ENCODE peak calls at places on chromosome 10, in seven cellular contexts. E is testis; T is stimulated activated naive CD8-positive, alpha-beta T cell treated with anti-CD3 and anti-CD28 coated beads, Interleukin-15, amount 100 ng/mL, for 72 hours; Y is amniotic stem cell; I is head of caudate nucleus; U is left colon; F is DND-41. Q is an unnamed sample.

GRCh38 chr10:10138685-10139084 is 879.0 kb upstream of the CELF2 start:
- DNase-seq in E (no peak), T (no peak), Y (no peak), I (no peak), U (no peak), F (peak), Q (no peak)

GRCh38 chr10:103473261-103473671 is 5.8 kb downstream of the CALHM3 start:
- DNase-seq in E (peak), T (no peak), Y (no peak), I (no peak), U (no peak), F (no peak), Q (no peak)

GRCh38 chr10:66983482-66983818 is 57.6 kb downstream of the LRRTM3 start:
- DNase-seq in E (no peak), T (no peak), Y (no peak), I (no peak), U (no peak), F (no peak), Q (no peak)

GRCh38 chr10:122307669-122308486 is 36.8 kb downstream of the BTBD16 start:
- DNase-seq in E (peak), T (no peak), Y (peak), I (peak), U (peak), F (no peak), Q (no peak)

GRCh38 chr10:48470115-48470892 is 134.6 kb downstream of the ARHGAP22 start:
- DNase-seq in E (no peak), T (no peak), Y (no peak), I (no peak), U (no peak), F (peak), Q (peak)

GRCh38 chr10:34172936-34173533 is 642.1 kb downstream of the PARD3 start:
- DNase-seq in E (no peak), T (no peak), Y (no peak), I (no peak), U (no peak), F (no peak), Q (no peak)

GRCh38 chr10:132987671-132988571 is 45.6 kb upstream of the CFAP46 start:
- DNase-seq in E (no peak), T (no peak), Y (peak), I (no peak), U (no peak), F (no peak), Q (peak)

GRCh38 chr10:120571256-120571655 is 114.2 kb downstream of the PLPP4 start:
- DNase-seq in E (no peak), T (no peak), Y (no peak), I (no peak), U (no peak), F (no peak), Q (no peak)

GRCh38 chr10:87505366-87506113 is 847 bp downstream of the MINPP1 start:
- DNase-seq in E (peak), T (peak), Y (peak), I (peak), U (peak), F (peak), Q (peak)

GRCh38 chr10:12777840-12778585 is 223.5 kb downstream of the CCDC3 start:
- DNase-seq in E (no peak), T (no peak), Y (no peak), I (no peak), U (no peak), F (no peak), Q (no peak)

GRCh38 chr10:10527861-10528562 is 489.7 kb upstream of the CELF2 start:
- DNase-seq in E (no peak), T (no peak), Y (no peak), I (no peak), U (no peak), F (no peak), Q (no peak)

GRCh38 chr10:101130984-101131961 is at the start of gene TLX1:
- DNase-seq in E (no peak), T (no peak), Y (no peak), I (no peak), U (no peak), F (no peak), Q (peak)

GRCh38 chr10:24866615-24867583 is 85.5 kb downstream of the PRTFDC1 start:
- DNase-seq in E (peak), T (no peak), Y (no peak), I (peak), U (peak), F (peak), Q (no peak)

GRCh38 chr10:112383325-112383724 is 9.4 kb downstream of the ACSL5 start:
- DNase-seq in E (no peak), T (no peak), Y (no peak), I (no peak), U (peak), F (no peak), Q (no peak)

GRCh38 chr10:117746541-117747195 is 204.1 kb downstream of the EMX2 start:
- DNase-seq in E (no peak), T (no peak), Y (no peak), I (no peak), U (no peak), F (no peak), Q (no peak)

GRCh38 chr10:23994459-23995046 is 214.4 kb upstream of the KIAA1217 start:
- DNase-seq in E (peak), T (peak), Y (peak), I (peak), U (peak), F (peak), Q (peak)

GRCh38 chr10:24513155-24513554 is 210.5 kb downstream of the ARHGAP21 start:
- DNase-seq in E (peak), T (no peak), Y (no peak), I (no peak), U (peak), F (no peak), Q (no peak)

GRCh38 chr10:103276941-103277712 is at the start of gene INA:
- DNase-seq in E (peak), T (peak), Y (peak), I (peak), U (peak), F (peak), Q (no peak)

GRCh38 chr10:104589871-104590270 is 51.2 kb upstream of the SORCS3 start:
- DNase-seq in E (no peak), T (no peak), Y (no peak), I (no peak), U (no peak), F (no peak), Q (no peak)

GRCh38 chr10:42970451-42971250 is 106.2 kb upstream of the RET start:
- DNase-seq in E (no peak), T (no peak), Y (no peak), I (peak), U (no peak), F (no peak), Q (peak)

GRCh38 chr10:86888585-86889381 is 68.6 kb downstream of the MMRN2 start:
- DNase-seq in E (no peak), T (no peak), Y (peak), I (no peak), U (no peak), F (no peak), Q (peak)

GRCh38 chr10:44725404-44725803 is 185.7 kb upstream of the TMEM72 start:
- DNase-seq in E (no peak), T (no peak), Y (no peak), I (no peak), U (no peak), F (no peak), Q (no peak)

GRCh38 chr10:93991596-93992284 is 2.0 kb upstream of the PLCE1 start:
- DNase-seq in E (peak), T (no peak), Y (peak), I (no peak), U (peak), F (no peak), Q (no peak)

GRCh38 chr10:103072276-103072675 is 120.8 kb downstream of the NT5C2 start:
- DNase-seq in E (no peak), T (no peak), Y (no peak), I (no peak), U (no peak), F (no peak), Q (no peak)

GRCh38 chr10:33337335-33337854 is 2.9 kb upstream of the NRP1 start:
- DNase-seq in E (peak), T (no peak), Y (no peak), I (no peak), U (no peak), F (no peak), Q (no peak)

GRCh38 chr10:71724539-71724938 is 5.0 kb upstream of the C10orf105 start:
- DNase-seq in E (no peak), T (no peak), Y (no peak), I (no peak), U (no peak), F (no peak), Q (no peak)

GRCh38 chr10:7260912-7261700 is 149.7 kb downstream of the SFMBT2 start:
- DNase-seq in E (no peak), T (no peak), Y (no peak), I (no peak), U (no peak), F (no peak), Q (no peak)

GRCh38 chr10:47311193-47311899 is 10.9 kb upstream of the GDF2 start:
- DNase-seq in E (no peak), T (peak), Y (no peak), I (no peak), U (peak), F (peak), Q (no peak)

GRCh38 chr10:15262036-15262713 is 93.7 kb upstream of the NMT2 start:
- DNase-seq in E (peak), T (no peak), Y (no peak), I (no peak), U (peak), F (no peak), Q (no peak)

Q was measured in GDM1.